ENCODE peak calls at places on chromosomes 4 and X, in eight cellular contexts. One of them, this sample, is unnamed.

GRCh38 chr4:98253499-98253898 is 7.7 kb upstream of the RAP1GDS1 start:
- DNase-seq in cerebellar cortex: no peak
- DNase-seq in RCC 7860: no peak
- DNase-seq in RPMI7951: no peak
- DNase-seq in hypothalamus: no peak
- DNase-seq in progenitor cell of endocrine pancreas: no peak
- DNase-seq in EL: no peak
- DNase-seq in dermis blood vessel endothelial cell: no peak
- DNase-seq in this sample: no peak

GRCh38 chr4:143700420-143701352 is at the start of gene FREM3:
- DNase-seq in cerebellar cortex: no peak
- DNase-seq in RCC 7860: no peak
- DNase-seq in RPMI7951: no peak
- DNase-seq in hypothalamus: no peak
- DNase-seq in progenitor cell of endocrine pancreas: peak; percentile 28
- DNase-seq in EL: no peak
- DNase-seq in dermis blood vessel endothelial cell: peak; percentile 32
- DNase-seq in this sample: no peak

GRCh38 chr4:101037249-101037648 is 310.1 kb downstream of the PPP3CA start:
- DNase-seq in cerebellar cortex: no peak
- DNase-seq in RCC 7860: no peak
- DNase-seq in RPMI7951: no peak
- DNase-seq in hypothalamus: no peak
- DNase-seq in progenitor cell of endocrine pancreas: no peak
- DNase-seq in EL: peak; percentile 15
- DNase-seq in dermis blood vessel endothelial cell: peak; percentile 63
- DNase-seq in this sample: no peak

GRCh38 chr4:64272432-64272831 is 136.8 kb downstream of the TECRL start:
- DNase-seq in cerebellar cortex: no peak
- DNase-seq in RCC 7860: no peak
- DNase-seq in RPMI7951: no peak
- DNase-seq in hypothalamus: no peak
- DNase-seq in progenitor cell of endocrine pancreas: no peak
- DNase-seq in EL: no peak
- DNase-seq in dermis blood vessel endothelial cell: no peak
- DNase-seq in this sample: no peak

GRCh38 chr4:79603681-79604080 is 195.7 kb upstream of the GK2 start:
- DNase-seq in cerebellar cortex: no peak
- DNase-seq in RCC 7860: no peak
- DNase-seq in RPMI7951: no peak
- DNase-seq in hypothalamus: no peak
- DNase-seq in progenitor cell of endocrine pancreas: no peak
- DNase-seq in EL: no peak
- DNase-seq in dermis blood vessel endothelial cell: no peak
- DNase-seq in this sample: no peak

GRCh38 chr4:159764343-159764952 is 661.6 kb downstream of the RAPGEF2 start:
- DNase-seq in cerebellar cortex: peak; percentile 78
- DNase-seq in RCC 7860: peak; percentile 38
- DNase-seq in RPMI7951: peak; percentile 61
- DNase-seq in hypothalamus: no peak
- DNase-seq in progenitor cell of endocrine pancreas: peak; percentile 26
- DNase-seq in EL: peak; percentile 53
- DNase-seq in dermis blood vessel endothelial cell: peak; percentile 55
- DNase-seq in this sample: peak; percentile 66

GRCh38 chrX:150094996-150095395 is 156.7 kb upstream of the EOLA2 start:
- DNase-seq in cerebellar cortex: no peak
- DNase-seq in RCC 7860: no peak
- DNase-seq in RPMI7951: no peak
- DNase-seq in hypothalamus: no peak
- DNase-seq in progenitor cell of endocrine pancreas: no peak
- DNase-seq in EL: no peak
- DNase-seq in dermis blood vessel endothelial cell: no peak
- DNase-seq in this sample: no peak

GRCh38 chr4:125703443-125703842 is 388.7 kb downstream of the FAT4 start:
- DNase-seq in cerebellar cortex: no peak
- DNase-seq in RCC 7860: no peak
- DNase-seq in RPMI7951: peak; percentile 37
- DNase-seq in hypothalamus: no peak
- DNase-seq in progenitor cell of endocrine pancreas: no peak
- DNase-seq in EL: peak; percentile 49
- DNase-seq in dermis blood vessel endothelial cell: peak; percentile 70
- DNase-seq in this sample: peak; percentile 63

GRCh38 chr4:30714408-30715031 is 5.6 kb upstream of the PCDH7 start:
- DNase-seq in cerebellar cortex: peak; percentile 17
- DNase-seq in RCC 7860: no peak
- DNase-seq in RPMI7951: peak; percentile 15
- DNase-seq in hypothalamus: no peak
- DNase-seq in progenitor cell of endocrine pancreas: no peak
- DNase-seq in EL: peak; percentile 49
- DNase-seq in dermis blood vessel endothelial cell: peak; percentile 57
- DNase-seq in this sample: peak; percentile 72

GRCh38 chrX:49915352-49916222 is 6.8 kb upstream of the CLCN5 start:
- DNase-seq in cerebellar cortex: peak; percentile 67
- DNase-seq in RCC 7860: peak; percentile 18
- DNase-seq in RPMI7951: peak; percentile 51
- DNase-seq in hypothalamus: no peak
- DNase-seq in progenitor cell of endocrine pancreas: no peak
- DNase-seq in EL: peak; percentile 34
- DNase-seq in dermis blood vessel endothelial cell: peak; percentile 73
- DNase-seq in this sample: peak; percentile 61

GRCh38 chr4:166075599-166075998 is 202.6 kb downstream of the TLL1 start:
- DNase-seq in cerebellar cortex: no peak
- DNase-seq in RCC 7860: no peak
- DNase-seq in RPMI7951: no peak
- DNase-seq in hypothalamus: no peak
- DNase-seq in progenitor cell of endocrine pancreas: no peak
- DNase-seq in EL: no peak
- DNase-seq in dermis blood vessel endothelial cell: no peak
- DNase-seq in this sample: no peak

GRCh38 chr4:22512306-22512705 is 3.6 kb downstream of the ADGRA3 start:
- DNase-seq in cerebellar cortex: no peak
- DNase-seq in RCC 7860: no peak
- DNase-seq in RPMI7951: no peak
- DNase-seq in hypothalamus: no peak
- DNase-seq in progenitor cell of endocrine pancreas: no peak
- DNase-seq in EL: peak; percentile 41
- DNase-seq in dermis blood vessel endothelial cell: no peak
- DNase-seq in this sample: no peak

This sample was measured in ELR.